ENCODE peak calls at places on chromosomes 1 and 21, in four cellular contexts. One of them, this sample, is unnamed. For H3K9me3, the result is how much of the 10 kb centered on the place peaks cover.

GRCh38 chr1:224641030-224641429 is 24.9 kb downstream of the CNIH3 start:
- DNase-seq in body of pancreas: peak
- DNase-seq in left lung: no peak
- DNase-seq in tibial nerve: no peak
- DNase-seq in this sample: no peak

GRCh38 chr1:201172999-201173610 is 17.5 kb upstream of the IGFN1 start:
- DNase-seq in body of pancreas: no peak
- DNase-seq in left lung: no peak
- DNase-seq in tibial nerve: no peak
- DNase-seq in this sample: no peak

GRCh38 chr21:40335689-40336088 is 468.5 kb downstream of the PCP4 start:
- DNase-seq in body of pancreas: no peak
- DNase-seq in left lung: no peak
- DNase-seq in tibial nerve: no peak
- DNase-seq in this sample: no peak

GRCh38 chr1:68231627-68232303 is 558 bp downstream of the WLS start:
- DNase-seq in body of pancreas: peak
- DNase-seq in left lung: peak
- DNase-seq in tibial nerve: peak
- DNase-seq in this sample: peak

GRCh38 chr1:108511764-108512163 is 48.1 kb upstream of the EEIG2 start:
- DNase-seq in body of pancreas: no peak
- DNase-seq in left lung: no peak
- DNase-seq in tibial nerve: no peak
- DNase-seq in this sample: no peak

GRCh38 chr1:225454733-225455132 is 26.9 kb upstream of the LBR start:
- DNase-seq in body of pancreas: peak
- DNase-seq in left lung: peak
- DNase-seq in tibial nerve: no peak
- DNase-seq in this sample: peak

GRCh38 chr1:159922499-159923202 is 2.7 kb downstream of the TAGLN2 start:
- DNase-seq in body of pancreas: peak
- DNase-seq in left lung: peak
- DNase-seq in tibial nerve: no peak
- DNase-seq in this sample: no peak

GRCh38 chr1:47655521-47656300 is 217.9 kb downstream of the FOXD2 start:
- DNase-seq in body of pancreas: no peak
- DNase-seq in left lung: no peak
- DNase-seq in tibial nerve: no peak
- DNase-seq in this sample: peak

GRCh38 chr1:155006601-155007101 is 4.0 kb downstream of the ZBTB7B start:
- DNase-seq in body of pancreas: no peak
- DNase-seq in left lung: no peak
- DNase-seq in tibial nerve: no peak
- DNase-seq in this sample: no peak

GRCh38 chr1:232127190-232127589 is 500.6 kb downstream of the DISC1 start:
- DNase-seq in body of pancreas: no peak
- DNase-seq in left lung: no peak
- DNase-seq in tibial nerve: no peak
- DNase-seq in this sample: no peak

GRCh38 chr1:53541263-53541625 is 82.0 kb downstream of the DMRTB1 start:
- DNase-seq in body of pancreas: no peak
- DNase-seq in left lung: no peak
- DNase-seq in tibial nerve: no peak
- DNase-seq in this sample: no peak

GRCh38 chr1:219988387-219988786 is 57.9 kb downstream of the EPRS1 start:
- DNase-seq in body of pancreas: no peak
- DNase-seq in left lung: no peak
- DNase-seq in tibial nerve: no peak
- DNase-seq in this sample: no peak

GRCh38 chr1:2240251-2241156 is 12.4 kb downstream of the SKI start:
- DNase-seq in body of pancreas: peak
- DNase-seq in left lung: peak
- DNase-seq in tibial nerve: peak
- DNase-seq in this sample: peak

GRCh38 chr21:46079357-46080170 is 18.3 kb upstream of the COL6A2 start:
- DNase-seq in body of pancreas: no peak
- DNase-seq in left lung: peak
- DNase-seq in tibial nerve: peak
- DNase-seq in this sample: no peak

GRCh38 chr1:33616780-33617179 is 144.3 kb downstream of the ZSCAN20 start:
- DNase-seq in body of pancreas: no peak
- DNase-seq in left lung: no peak
- DNase-seq in tibial nerve: no peak
- DNase-seq in this sample: peak

GRCh38 chr21:37119421-37120218 is 46.6 kb downstream of the TTC3 start:
- DNase-seq in body of pancreas: no peak
- DNase-seq in left lung: no peak
- DNase-seq in tibial nerve: no peak
- DNase-seq in this sample: no peak

GRCh38 chr1:183694035-183694434 is 40.9 kb upstream of the APOBEC4 start:
- DNase-seq in body of pancreas: no peak
- DNase-seq in left lung: no peak
- DNase-seq in tibial nerve: no peak
- DNase-seq in this sample: no peak

GRCh38 chr1:58805716-58806571 is 22.1 kb upstream of the JUN start:
- DNase-seq in body of pancreas: no peak
- DNase-seq in left lung: no peak
- DNase-seq in tibial nerve: no peak
- DNase-seq in this sample: no peak

GRCh38 chr1:232629250-232630046 is 485 bp downstream of the SIPA1L2 start:
- DNase-seq in body of pancreas: peak
- DNase-seq in left lung: peak
- DNase-seq in tibial nerve: no peak
- DNase-seq in this sample: no peak

GRCh38 chr1:178718520-178718919 is 6.5 kb upstream of the RALGPS2 start:
- DNase-seq in body of pancreas: no peak
- DNase-seq in left lung: no peak
- DNase-seq in tibial nerve: no peak
- DNase-seq in this sample: no peak

GRCh38 chr1:47991187-47991586 is 6.0 kb downstream of the TRABD2B start:
- DNase-seq in body of pancreas: no peak
- DNase-seq in left lung: no peak
- DNase-seq in tibial nerve: no peak
- DNase-seq in this sample: no peak

GRCh38 chr1:212452323-212453155 is 19.8 kb downstream of the NENF start:
- DNase-seq in body of pancreas: no peak
- DNase-seq in left lung: peak
- DNase-seq in tibial nerve: no peak
- DNase-seq in this sample: peak

GRCh38 chr1:1092149-1092855 is 18.2 kb upstream of the RNF223 start:
- DNase-seq in body of pancreas: no peak
- DNase-seq in left lung: no peak
- DNase-seq in tibial nerve: no peak
- DNase-seq in this sample: no peak

GRCh38 chr1:207007352-207008033 is 25.1 kb downstream of the C1orf116 start:
- DNase-seq in body of pancreas: peak
- DNase-seq in left lung: no peak
- DNase-seq in tibial nerve: peak
- DNase-seq in this sample: no peak

GRCh38 chr1:55542901-55543504 is 327.8 kb upstream of the USP24 start:
- DNase-seq in body of pancreas: no peak
- DNase-seq in left lung: no peak
- DNase-seq in tibial nerve: no peak
- DNase-seq in this sample: no peak

GRCh38 chr1:57102957-57103356 is 137.1 kb upstream of the C8B start:
- DNase-seq in body of pancreas: no peak
- DNase-seq in left lung: no peak
- DNase-seq in tibial nerve: no peak
- DNase-seq in this sample: no peak

GRCh38 chr1:74502432-74502831 is 10.0 kb downstream of the LRRC53 start:
- DNase-seq in body of pancreas: no peak
- DNase-seq in left lung: no peak
- DNase-seq in tibial nerve: no peak
- DNase-seq in this sample: no peak

GRCh38 chr1:218351617-218352438 is 6.7 kb downstream of the TGFB2 start:
- DNase-seq in body of pancreas: no peak
- DNase-seq in left lung: no peak
- DNase-seq in tibial nerve: no peak
- DNase-seq in this sample: peak

GRCh38 chr1:12113433-12114339 is 50.6 kb downstream of the TNFRSF8 start:
- DNase-seq in body of pancreas: no peak
- DNase-seq in left lung: no peak
- DNase-seq in tibial nerve: no peak
- DNase-seq in this sample: no peak

GRCh38 chr1:72282271-72282656 is at the start of gene NEGR1:
- DNase-seq in body of pancreas: peak
- DNase-seq in left lung: peak
- DNase-seq in tibial nerve: peak
- DNase-seq in this sample: peak

GRCh38 chr1:70042090-70042716 is 163.2 kb downstream of the LRRC40 start:
- DNase-seq in body of pancreas: no peak
- DNase-seq in left lung: no peak
- DNase-seq in tibial nerve: no peak
- DNase-seq in this sample: no peak

GRCh38 chr1:95132762-95133161 is 15.6 kb downstream of the TLCD4 start:
- DNase-seq in body of pancreas: no peak
- DNase-seq in left lung: no peak
- DNase-seq in tibial nerve: no peak
- DNase-seq in this sample: no peak

GRCh38 chr1:51697160-51697559 is 80.3 kb downstream of the OSBPL9 start:
- DNase-seq in body of pancreas: no peak
- DNase-seq in left lung: no peak
- DNase-seq in tibial nerve: no peak
- DNase-seq in this sample: no peak

DNA sequence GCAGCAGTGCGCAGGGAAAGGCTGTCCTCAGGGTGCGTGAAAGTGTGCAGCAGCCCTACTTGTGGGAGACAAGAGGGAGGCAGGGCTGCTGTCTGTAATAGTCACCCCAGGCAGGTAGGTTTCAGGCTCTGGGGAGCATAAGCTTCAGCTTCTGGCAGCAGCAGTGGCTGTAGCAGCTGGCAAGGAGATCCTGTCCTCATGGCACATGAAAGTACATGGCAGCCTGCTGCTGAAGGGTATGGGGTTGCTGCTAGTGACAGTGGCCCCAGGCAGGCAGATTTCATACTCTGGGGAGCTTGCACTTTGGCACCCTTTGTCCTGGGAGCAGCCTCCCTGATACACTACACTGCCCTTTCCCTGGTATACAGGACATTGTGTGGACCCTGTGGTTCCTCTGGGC is 26.3 kb downstream of the KIAA0319L start:
- DNase-seq in body of pancreas: no peak
- DNase-seq in left lung: no peak
- DNase-seq in tibial nerve: no peak
- DNase-seq in this sample: no peak
- H3K9me3 ChIP-seq in body of pancreas: under half
- H3K9me3 ChIP-seq in left lung: under half
- H3K9me3 ChIP-seq in tibial nerve: under half
- H3K9me3 ChIP-seq in this sample: under half

GRCh38 chr1:39262802-39263201 is 58.3 kb downstream of the MACF1 start:
- DNase-seq in body of pancreas: no peak
- DNase-seq in left lung: no peak
- DNase-seq in tibial nerve: no peak
- DNase-seq in this sample: no peak

GRCh38 chr1:39258146-39258924 is 53.8 kb downstream of the MACF1 start:
- DNase-seq in body of pancreas: peak
- DNase-seq in left lung: no peak
- DNase-seq in tibial nerve: peak
- DNase-seq in this sample: no peak

GRCh38 chr1:39266269-39266668 is 61.8 kb downstream of the MACF1 start:
- DNase-seq in body of pancreas: no peak
- DNase-seq in left lung: no peak
- DNase-seq in tibial nerve: no peak
- DNase-seq in this sample: no peak

GRCh38 chr1:39258925-39259244 is 54.4 kb downstream of the MACF1 start:
- DNase-seq in body of pancreas: no peak
- DNase-seq in left lung: no peak
- DNase-seq in tibial nerve: no peak
- DNase-seq in this sample: no peak

DNA sequence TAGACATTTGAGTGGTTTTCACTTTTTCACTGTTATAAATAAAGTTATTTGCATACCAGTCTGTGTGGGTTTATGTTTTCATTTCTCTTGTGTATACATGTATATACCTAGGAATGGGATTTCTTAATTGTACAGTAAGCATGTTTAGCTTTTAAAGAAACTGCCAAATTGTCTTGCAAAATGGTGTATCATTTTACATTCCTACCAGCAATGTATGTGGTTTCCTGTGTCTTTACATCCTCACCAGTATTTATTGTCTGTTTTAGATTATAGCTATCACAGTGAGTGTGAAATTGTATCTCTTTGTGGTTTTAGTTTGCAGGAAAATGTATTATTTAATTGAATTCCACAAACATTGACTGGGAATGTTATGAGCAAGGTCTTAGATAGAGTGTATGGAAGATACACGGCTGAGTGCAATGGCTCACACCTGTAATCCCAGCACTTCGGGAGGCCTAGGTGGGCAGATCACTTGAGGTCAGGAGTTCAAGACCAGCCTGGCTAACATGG is 57.3 kb downstream of the MACF1 start:
- DNase-seq in body of pancreas: no peak
- DNase-seq in left lung: no peak
- DNase-seq in tibial nerve: no peak
- DNase-seq in this sample: no peak
- TF ChIP-seq CTCF in body of pancreas: no peak
- TF ChIP-seq CTCF in left lung: no peak
- TF ChIP-seq CTCF in tibial nerve: no peak
- TF ChIP-seq CTCF in this sample: no peak

GRCh38 chr1:89689234-89689633 is 56.3 kb downstream of the LRRC8C start:
- DNase-seq in body of pancreas: no peak
- DNase-seq in left lung: no peak
- DNase-seq in tibial nerve: no peak
- DNase-seq in this sample: no peak

GRCh38 chr1:89688607-89689006 is 55.7 kb downstream of the LRRC8C start:
- DNase-seq in body of pancreas: no peak
- DNase-seq in left lung: no peak
- DNase-seq in tibial nerve: no peak
- DNase-seq in this sample: no peak

GRCh38 chr1:89687254-89687653 is 54.3 kb downstream of the LRRC8C start:
- DNase-seq in body of pancreas: no peak
- DNase-seq in left lung: no peak
- DNase-seq in tibial nerve: no peak
- DNase-seq in this sample: no peak

GRCh38 chr1:89685461-89685860 is 52.5 kb downstream of the LRRC8C start:
- DNase-seq in body of pancreas: no peak
- DNase-seq in left lung: no peak
- DNase-seq in tibial nerve: no peak
- DNase-seq in this sample: no peak

DNA sequence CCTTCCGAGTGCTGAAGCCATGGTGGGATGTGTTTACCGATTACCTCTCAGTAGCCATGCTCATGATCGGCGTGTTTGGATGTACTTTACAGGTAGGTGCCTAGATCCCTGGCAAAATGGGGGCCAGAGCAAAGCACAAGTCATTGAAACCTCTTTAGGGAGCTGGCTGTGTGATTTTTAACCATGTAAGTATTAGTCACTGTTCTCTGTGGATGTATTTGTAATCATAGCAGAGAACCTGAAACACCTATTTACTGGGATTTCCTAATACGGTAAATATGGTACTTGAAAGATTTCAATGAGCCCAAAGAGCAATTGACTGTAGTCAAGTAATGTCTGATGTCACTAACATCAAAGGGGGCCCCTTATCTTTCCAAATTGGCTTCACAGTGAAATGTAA is 53.6 kb downstream of the LRRC8C start:
- DNase-seq in body of pancreas: no peak
- DNase-seq in left lung: no peak
- DNase-seq in tibial nerve: no peak
- DNase-seq in this sample: no peak
- H3K9me3 ChIP-seq in body of pancreas: under half
- H3K9me3 ChIP-seq in left lung: under half
- H3K9me3 ChIP-seq in tibial nerve: under half
- H3K9me3 ChIP-seq in this sample: under half

GRCh38 chr1:26820784-26821269 is 5.7 kb upstream of the ZDHHC18 start:
- DNase-seq in body of pancreas: no peak
- DNase-seq in left lung: no peak
- DNase-seq in tibial nerve: no peak
- DNase-seq in this sample: no peak
- TF ChIP-seq CTCF in body of pancreas: no peak
- TF ChIP-seq CTCF in left lung: peak
- TF ChIP-seq CTCF in tibial nerve: no peak
- TF ChIP-seq CTCF in this sample: peak

This sample was measured in ascending aorta.